ENCODE peak calls at places on chromosomes 11 and 22, in five cellular contexts. L is CD8-positive, alpha-beta memory T cell; M is fibroblast of pulmonary artery; Z is lung microvascular endothelial cell; F is endothelial cell. C is an unnamed sample.

GRCh38 chr11:32088117-32088941 is 2.5 kb upstream of the RCN1 start:
- DNase-seq in L (no peak), M (peak), Z (peak), F (no peak), C (no peak)

GRCh38 chr11:100525635-100526034 is 161.5 kb upstream of the ARHGAP42 start:
- DNase-seq in L (no peak), M (no peak), Z (peak), F (peak), C (no peak)

GRCh38 chr11:68122936-68123539 is 1.9 kb upstream of the CHKA start:
- DNase-seq in L (no peak), M (no peak), Z (no peak), F (no peak), C (no peak)

GRCh38 chr11:74138572-74138971 is 32.2 kb downstream of the C2CD3 start:
- DNase-seq in L (no peak), M (peak), Z (peak), F (no peak), C (no peak)

GRCh38 chr11:120032766-120033390 is 105.0 kb downstream of the TRIM29 start:
- DNase-seq in L (no peak), M (no peak), Z (no peak), F (no peak), C (peak)

GRCh38 chr11:2578934-2579280 is 120.9 kb downstream of the KCNQ1OT1 start:
- DNase-seq in L (no peak), M (no peak), Z (no peak), F (no peak), C (no peak)

GRCh38 chr11:118841469-118842222 is 42.0 kb upstream of the CXCR5 start:
- DNase-seq in L (peak), M (no peak), Z (no peak), F (no peak), C (no peak)

GRCh38 chr22:42171417-42171816 is 40.8 kb upstream of the CYP2D6 start:
- DNase-seq in L (no peak), M (no peak), Z (no peak), F (no peak), C (no peak)

GRCh38 chr11:3984896-3985295 is 109.7 kb upstream of the RRM1 start:
- DNase-seq in L (no peak), M (peak), Z (peak), F (peak), C (no peak)

GRCh38 chr22:37843746-37844089 is 416 bp downstream of the ANKRD54 start:
- DNase-seq in L (peak), M (no peak), Z (peak), F (peak), C (no peak)

GRCh38 chr11:73478737-73479347 is 102.6 kb downstream of the RELT start:
- DNase-seq in L (no peak), M (peak), Z (peak), F (peak), C (no peak)

GRCh38 chr11:40388097-40388818 is 1071.2 kb downstream of the LRRC4C start:
- DNase-seq in L (no peak), M (no peak), Z (no peak), F (no peak), C (no peak)

GRCh38 chr22:45090364-45090960 is 73.3 kb upstream of the NUP50 start:
- DNase-seq in L (no peak), M (no peak), Z (no peak), F (no peak), C (no peak)